ENCODE peak calls at places on chromosomes 2 and 18, in seven cellular contexts. One of them, this sample, is unnamed. For H3K36me3, the result is how much of the 10 kb centered on the place peaks cover.

GRCh38 chr2:205644018-205644417 is 38.3 kb upstream of the NRP2 start:
- DNase-seq in GM06990: no peak
- DNase-seq in heart right ventricle: no peak
- DNase-seq in GM23248: peak
- DNase-seq in transverse colon: no peak
- DNase-seq in brain microvascular endothelial cell: peak
- DNase-seq in Panc1: no peak
- DNase-seq in this sample: no peak

GRCh38 chr18:55458456-55459238 is 129.3 kb downstream of the TCF4 start:
- DNase-seq in GM06990: no peak
- DNase-seq in heart right ventricle: no peak
- DNase-seq in GM23248: no peak
- DNase-seq in transverse colon: no peak
- DNase-seq in brain microvascular endothelial cell: no peak
- DNase-seq in Panc1: no peak
- DNase-seq in this sample: peak

GRCh38 chr2:127197475-127198385 is 22.4 kb downstream of the CYP27C1 start:
- DNase-seq in GM06990: peak
- DNase-seq in heart right ventricle: peak
- DNase-seq in GM23248: peak
- DNase-seq in transverse colon: peak
- DNase-seq in brain microvascular endothelial cell: peak
- DNase-seq in Panc1: no peak
- DNase-seq in this sample: peak

GRCh38 chr2:202269585-202269984 is 4.0 kb downstream of the NOP58 start:
- DNase-seq in GM06990: peak
- DNase-seq in heart right ventricle: no peak
- DNase-seq in GM23248: peak
- DNase-seq in transverse colon: no peak
- DNase-seq in brain microvascular endothelial cell: no peak
- DNase-seq in Panc1: no peak
- DNase-seq in this sample: peak

GRCh38 chr18:9927392-9928063 is 13.7 kb downstream of the VAPA start:
- DNase-seq in GM06990: no peak
- DNase-seq in heart right ventricle: no peak
- DNase-seq in GM23248: no peak
- DNase-seq in transverse colon: no peak
- DNase-seq in brain microvascular endothelial cell: no peak
- DNase-seq in Panc1: no peak
- DNase-seq in this sample: no peak

GRCh38 chr2:12076810-12077209 is 330.4 kb downstream of the LPIN1 start:
- DNase-seq in GM06990: no peak
- DNase-seq in heart right ventricle: no peak
- DNase-seq in GM23248: no peak
- DNase-seq in transverse colon: no peak
- DNase-seq in brain microvascular endothelial cell: peak
- DNase-seq in Panc1: no peak
- DNase-seq in this sample: no peak

GRCh38 chr2:2524340-2524941 is 193.4 kb upstream of the MYT1L start:
- DNase-seq in GM06990: no peak
- DNase-seq in heart right ventricle: no peak
- DNase-seq in GM23248: no peak
- DNase-seq in transverse colon: no peak
- DNase-seq in brain microvascular endothelial cell: no peak
- DNase-seq in Panc1: no peak
- DNase-seq in this sample: no peak

GRCh38 chr2:190507135-190507534 is 27.4 kb downstream of the NEMP2 start:
- DNase-seq in GM06990: no peak
- DNase-seq in heart right ventricle: peak
- DNase-seq in GM23248: no peak
- DNase-seq in transverse colon: peak
- DNase-seq in brain microvascular endothelial cell: no peak
- DNase-seq in Panc1: no peak
- DNase-seq in this sample: no peak

GRCh38 chr2:54572262-54572635 is 116.1 kb downstream of the SPTBN1 start:
- DNase-seq in GM06990: no peak
- DNase-seq in heart right ventricle: no peak
- DNase-seq in GM23248: peak
- DNase-seq in transverse colon: no peak
- DNase-seq in brain microvascular endothelial cell: peak
- DNase-seq in Panc1: no peak
- DNase-seq in this sample: peak

GRCh38 chr2:184679219-184680018 is 81.1 kb downstream of the ZNF804A start:
- DNase-seq in GM06990: no peak
- DNase-seq in heart right ventricle: no peak
- DNase-seq in GM23248: no peak
- DNase-seq in transverse colon: no peak
- DNase-seq in brain microvascular endothelial cell: no peak
- DNase-seq in Panc1: no peak
- DNase-seq in this sample: no peak

GRCh38 chr2:85273732-85274731 is 53.8 kb downstream of the TGOLN2 start:
- DNase-seq in GM06990: no peak
- DNase-seq in heart right ventricle: no peak
- DNase-seq in GM23248: peak
- DNase-seq in transverse colon: peak
- DNase-seq in brain microvascular endothelial cell: peak
- DNase-seq in Panc1: no peak
- DNase-seq in this sample: no peak

GRCh38 chr18:12463191-12463590 is 55.5 kb downstream of the PRELID3A start:
- DNase-seq in GM06990: no peak
- DNase-seq in heart right ventricle: no peak
- DNase-seq in GM23248: no peak
- DNase-seq in transverse colon: no peak
- DNase-seq in brain microvascular endothelial cell: no peak
- DNase-seq in Panc1: no peak
- DNase-seq in this sample: no peak

GRCh38 chr2:42722328-42723190 is 41.4 kb downstream of the OXER1 start:
- DNase-seq in GM06990: peak
- DNase-seq in heart right ventricle: peak
- DNase-seq in GM23248: peak
- DNase-seq in transverse colon: peak
- DNase-seq in brain microvascular endothelial cell: peak
- DNase-seq in Panc1: no peak
- DNase-seq in this sample: no peak

GRCh38 chr18:36711014-36711725 is 117.6 kb downstream of the TPGS2 start:
- DNase-seq in GM06990: no peak
- DNase-seq in heart right ventricle: no peak
- DNase-seq in GM23248: no peak
- DNase-seq in transverse colon: no peak
- DNase-seq in brain microvascular endothelial cell: no peak
- DNase-seq in Panc1: no peak
- DNase-seq in this sample: no peak

GRCh38 chr2:205425069-205425468 is 257.2 kb upstream of the NRP2 start:
- DNase-seq in GM06990: no peak
- DNase-seq in heart right ventricle: no peak
- DNase-seq in GM23248: no peak
- DNase-seq in transverse colon: no peak
- DNase-seq in brain microvascular endothelial cell: no peak
- DNase-seq in Panc1: no peak
- DNase-seq in this sample: no peak

GRCh38 chr2:106868199-106868598 is 17.8 kb downstream of the ST6GAL2 start:
- DNase-seq in GM06990: no peak
- DNase-seq in heart right ventricle: no peak
- DNase-seq in GM23248: no peak
- DNase-seq in transverse colon: no peak
- DNase-seq in brain microvascular endothelial cell: no peak
- DNase-seq in Panc1: no peak
- DNase-seq in this sample: no peak

GRCh38 chr2:203855274-203855673 is 12.3 kb upstream of the CTLA4 start:
- DNase-seq in GM06990: no peak
- DNase-seq in heart right ventricle: no peak
- DNase-seq in GM23248: no peak
- DNase-seq in transverse colon: no peak
- DNase-seq in brain microvascular endothelial cell: no peak
- DNase-seq in Panc1: no peak
- DNase-seq in this sample: no peak

GRCh38 chr2:807300-807699 is 130.1 kb upstream of the TMEM18 start:
- DNase-seq in GM06990: no peak
- DNase-seq in heart right ventricle: no peak
- DNase-seq in GM23248: no peak
- DNase-seq in transverse colon: no peak
- DNase-seq in brain microvascular endothelial cell: no peak
- DNase-seq in Panc1: no peak
- DNase-seq in this sample: no peak

GRCh38 chr2:47011696-47012095 is 96.1 kb upstream of the MCFD2 start:
- DNase-seq in GM06990: no peak
- DNase-seq in heart right ventricle: no peak
- DNase-seq in GM23248: no peak
- DNase-seq in transverse colon: no peak
- DNase-seq in brain microvascular endothelial cell: no peak
- DNase-seq in Panc1: no peak
- DNase-seq in this sample: no peak
- H3K36me3 ChIP-seq in GM06990: under half
- H3K36me3 ChIP-seq in heart right ventricle: under half
- H3K36me3 ChIP-seq in GM23248: under half
- H3K36me3 ChIP-seq in transverse colon: under half
- H3K36me3 ChIP-seq in brain microvascular endothelial cell: under half
- H3K36me3 ChIP-seq in Panc1: under half
- H3K36me3 ChIP-seq in this sample: under half

DNA sequence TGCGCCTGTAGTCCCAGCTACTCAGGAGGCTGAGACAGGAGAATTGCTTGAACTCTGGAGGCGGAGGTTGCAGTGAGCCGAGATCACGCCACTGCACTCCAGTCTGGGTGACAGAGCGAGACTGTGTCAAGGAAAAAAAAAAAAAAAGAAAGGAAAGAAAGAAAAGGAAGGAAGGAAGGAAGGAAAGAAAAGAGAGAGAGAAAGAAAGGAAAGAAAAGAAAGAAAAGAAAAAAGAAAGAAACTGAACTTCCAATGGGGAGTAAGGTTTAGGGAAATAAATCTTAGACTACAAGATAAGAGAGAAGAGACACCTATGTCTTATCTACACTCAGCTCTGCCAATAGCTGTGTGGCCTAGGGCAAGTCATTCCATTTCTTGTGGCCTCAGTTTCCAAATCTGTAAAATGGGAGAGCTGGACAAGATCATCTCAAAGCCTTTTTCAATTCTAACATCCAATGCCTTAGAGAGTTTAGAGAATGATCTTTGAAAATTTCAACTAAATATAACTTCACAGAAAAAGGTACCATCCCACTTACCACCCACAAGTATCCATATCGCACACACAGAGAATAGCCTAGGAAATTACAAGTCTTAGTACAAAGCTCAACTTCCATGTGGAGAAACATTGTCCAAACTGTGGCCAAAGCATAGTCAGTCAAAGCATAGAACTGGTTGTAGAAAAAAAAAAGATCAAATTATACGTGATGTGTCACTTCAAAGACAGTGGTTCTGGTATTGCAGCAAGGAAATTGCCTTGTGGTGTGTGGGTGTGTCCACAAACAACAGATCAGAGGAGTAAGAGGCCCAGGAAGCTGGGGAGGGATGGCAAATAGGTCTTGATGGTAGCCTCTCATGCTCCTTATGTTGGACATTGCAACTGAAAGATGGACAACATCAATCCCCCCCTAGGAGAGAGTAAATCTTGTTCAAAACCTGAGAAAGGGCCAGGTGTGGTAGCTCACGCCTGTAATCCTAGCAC is 42.4 kb downstream of the SLC14A2 start:
- DNase-seq in GM06990: no peak
- DNase-seq in heart right ventricle: no peak
- DNase-seq in GM23248: peak
- DNase-seq in transverse colon: no peak
- DNase-seq in brain microvascular endothelial cell: no peak
- DNase-seq in Panc1: no peak
- DNase-seq in this sample: no peak
- H3K36me3 ChIP-seq in GM06990: under half
- H3K36me3 ChIP-seq in heart right ventricle: under half
- H3K36me3 ChIP-seq in GM23248: under half
- H3K36me3 ChIP-seq in transverse colon: under half
- H3K36me3 ChIP-seq in brain microvascular endothelial cell: under half
- H3K36me3 ChIP-seq in Panc1: under half
- H3K36me3 ChIP-seq in this sample: under half

DNA sequence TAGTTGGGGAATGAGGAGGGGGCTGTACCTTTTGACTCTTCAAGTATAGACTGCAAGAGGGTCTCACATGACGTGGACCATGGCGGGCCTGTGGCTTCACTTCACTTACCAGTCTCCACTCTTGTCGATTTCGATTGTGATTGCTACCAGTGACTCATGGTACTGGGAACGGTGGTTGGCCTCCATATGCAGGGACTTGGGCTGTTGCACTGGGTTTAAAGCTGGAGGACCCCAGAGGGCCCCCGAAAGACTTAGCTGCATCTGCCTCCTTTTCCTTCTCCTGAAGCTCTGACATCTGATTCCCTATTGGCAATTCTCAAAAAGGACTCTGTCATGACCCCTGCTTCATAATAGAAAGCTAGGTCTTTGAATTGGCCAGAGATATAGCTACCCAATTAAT is 43.4 kb downstream of the HK2 start:
- DNase-seq in GM06990: no peak
- DNase-seq in heart right ventricle: no peak
- DNase-seq in GM23248: no peak
- DNase-seq in transverse colon: no peak
- DNase-seq in brain microvascular endothelial cell: no peak
- DNase-seq in Panc1: no peak
- DNase-seq in this sample: no peak
- H3K36me3 ChIP-seq in GM06990: under half
- H3K36me3 ChIP-seq in heart right ventricle: under half
- H3K36me3 ChIP-seq in GM23248: half or more
- H3K36me3 ChIP-seq in transverse colon: under half
- H3K36me3 ChIP-seq in brain microvascular endothelial cell: under half
- H3K36me3 ChIP-seq in Panc1: under half
- H3K36me3 ChIP-seq in this sample: half or more

GRCh38 chr2:241501099-241501541 is 7.3 kb downstream of the STK25 start:
- DNase-seq in GM06990: no peak
- DNase-seq in heart right ventricle: no peak
- DNase-seq in GM23248: no peak
- DNase-seq in transverse colon: no peak
- DNase-seq in brain microvascular endothelial cell: no peak
- DNase-seq in Panc1: no peak
- DNase-seq in this sample: no peak

GRCh38 chr2:241500431-241500975 is 7.9 kb downstream of the STK25 start:
- DNase-seq in GM06990: no peak
- DNase-seq in heart right ventricle: no peak
- DNase-seq in GM23248: no peak
- DNase-seq in transverse colon: no peak
- DNase-seq in brain microvascular endothelial cell: no peak
- DNase-seq in Panc1: no peak
- DNase-seq in this sample: no peak

GRCh38 chr2:241500016-241500415 is 8.4 kb downstream of the STK25 start:
- DNase-seq in GM06990: no peak
- DNase-seq in heart right ventricle: no peak
- DNase-seq in GM23248: no peak
- DNase-seq in transverse colon: no peak
- DNase-seq in brain microvascular endothelial cell: no peak
- DNase-seq in Panc1: no peak
- DNase-seq in this sample: no peak

GRCh38 chr2:241502281-241502680 is 6.1 kb downstream of the STK25 start:
- DNase-seq in GM06990: no peak
- DNase-seq in heart right ventricle: no peak
- DNase-seq in GM23248: no peak
- DNase-seq in transverse colon: no peak
- DNase-seq in brain microvascular endothelial cell: no peak
- DNase-seq in Panc1: no peak
- DNase-seq in this sample: no peak

GRCh38 chr2:241501551-241501950 is 6.8 kb downstream of the STK25 start:
- DNase-seq in GM06990: no peak
- DNase-seq in heart right ventricle: no peak
- DNase-seq in GM23248: no peak
- DNase-seq in transverse colon: no peak
- DNase-seq in brain microvascular endothelial cell: no peak
- DNase-seq in Panc1: no peak
- DNase-seq in this sample: no peak
- H3K36me3 ChIP-seq in GM06990: under half
- H3K36me3 ChIP-seq in heart right ventricle: half or more
- H3K36me3 ChIP-seq in GM23248: under half
- H3K36me3 ChIP-seq in transverse colon: under half
- H3K36me3 ChIP-seq in brain microvascular endothelial cell: under half
- H3K36me3 ChIP-seq in Panc1: under half
- H3K36me3 ChIP-seq in this sample: half or more

GRCh38 chr2:239164281-239164871 is 236.4 kb downstream of the HDAC4 start:
- DNase-seq in GM06990: no peak
- DNase-seq in heart right ventricle: no peak
- DNase-seq in GM23248: no peak
- DNase-seq in transverse colon: no peak
- DNase-seq in brain microvascular endothelial cell: no peak
- DNase-seq in Panc1: no peak
- DNase-seq in this sample: peak
- H3K36me3 ChIP-seq in GM06990: under half
- H3K36me3 ChIP-seq in heart right ventricle: half or more
- H3K36me3 ChIP-seq in GM23248: under half
- H3K36me3 ChIP-seq in transverse colon: under half
- H3K36me3 ChIP-seq in brain microvascular endothelial cell: under half
- H3K36me3 ChIP-seq in Panc1: under half
- H3K36me3 ChIP-seq in this sample: under half

This sample was measured in HAP-1.